ENCODE peak calls at places on chromosome X, in four cellular contexts. O is K562, R is HepG2, T is GM12878. Z is an unnamed sample.

GRCh38 chrX:20965270-20966044 is 408.8 kb upstream of the CNKSR2 start:
- DNase-seq in O (no peak), R (no peak), T (no peak), Z (no peak)

GRCh38 chrX:33086886-33087285 is 124.5 kb downstream of the DMD start:
- DNase-seq in O (no peak), R (no peak), T (no peak), Z (no peak)

GRCh38 chrX:75968293-75968692 is 183.2 kb upstream of the MAGEE2 start:
- DNase-seq in O (no peak), R (peak), T (no peak), Z (peak)

GRCh38 chrX:7318661-7319060 is 170.7 kb upstream of the PUDP start:
- DNase-seq in O (no peak), R (no peak), T (no peak), Z (peak)

GRCh38 chrX:72128881-72129280 is 2.8 kb downstream of the RTL5 start:
- DNase-seq in O (no peak), R (peak), T (no peak), Z (peak)

GRCh38 chrX:8868070-8868795 is 67.0 kb upstream of the FAM9A start:
- DNase-seq in O (no peak), R (no peak), T (no peak), Z (no peak)

GRCh38 chrX:101009086-101009485 is 39.6 kb downstream of the ARL13A start:
- DNase-seq in O (no peak), R (no peak), T (no peak), Z (no peak)

GRCh38 chrX:143988356-143988755 is 104.5 kb downstream of the UBE2NL start:
- DNase-seq in O (no peak), R (no peak), T (no peak), Z (no peak)

GRCh38 chrX:114903618-114904017 is 113.8 kb downstream of the IL13RA2 start:
- DNase-seq in O (no peak), R (no peak), T (no peak), Z (no peak)

GRCh38 chrX:45264865-45265264 is 64.2 kb upstream of the DIPK2B start:
- DNase-seq in O (no peak), R (no peak), T (no peak), Z (no peak)

GRCh38 chrX:32026772-32027171 is 954.9 kb upstream of the FTHL17 start:
- DNase-seq in O (no peak), R (no peak), T (no peak), Z (no peak)

GRCh38 chrX:132375941-132376340 is 112.9 kb downstream of the MBNL3 start:
- DNase-seq in O (no peak), R (no peak), T (no peak), Z (no peak)

GRCh38 chrX:103440621-103441020 is 64.3 kb downstream of the BEX3 start:
- DNase-seq in O (no peak), R (no peak), T (no peak), Z (no peak)

GRCh38 chrX:51035746-51036145 is 125.2 kb downstream of the BMP15 start:
- DNase-seq in O (no peak), R (no peak), T (no peak), Z (no peak)

GRCh38 chrX:100687128-100687527 is 43.1 kb downstream of the SRPX2 start:
- DNase-seq in O (no peak), R (no peak), T (no peak), Z (no peak)

GRCh38 chrX:102129473-102129872 is 4.0 kb downstream of the TCEAL2 start:
- DNase-seq in O (no peak), R (no peak), T (no peak), Z (no peak)

GRCh38 chrX:1443496-1444075 is 9.1 kb downstream of the ASMTL start:
- DNase-seq in O (no peak), R (no peak), T (no peak), Z (peak)

GRCh38 chrX:87900320-87900908 is 382.8 kb downstream of the KLHL4 start:
- DNase-seq in O (no peak), R (no peak), T (peak), Z (no peak)

GRCh38 chrX:71621644-71622346 is 3.5 kb upstream of the CXCR3 start:
- DNase-seq in O (no peak), R (no peak), T (no peak), Z (no peak)

GRCh38 chrX:24479924-24480722 is 15.0 kb downstream of the PDK3 start:
- DNase-seq in O (no peak), R (no peak), T (peak), Z (no peak)

GRCh38 chrX:20237864-20238263 is 28.8 kb downstream of the RPS6KA3 start:
- DNase-seq in O (no peak), R (no peak), T (no peak), Z (no peak)

GRCh38 chrX:2500091-2500680 is 590 bp downstream of the DHRSX start:
- DNase-seq in O (peak), R (peak), T (no peak), Z (peak)

GRCh38 chrX:132001127-132001526 is 22.0 kb upstream of the STK26 start:
- DNase-seq in O (no peak), R (no peak), T (no peak), Z (no peak)

GRCh38 chrX:5113128-5113527 is 1115.5 kb downstream of the NLGN4X start:
- DNase-seq in O (no peak), R (no peak), T (no peak), Z (no peak)

GRCh38 chrX:5646818-5647217 is 581.8 kb downstream of the NLGN4X start:
- DNase-seq in O (no peak), R (no peak), T (peak), Z (no peak)

GRCh38 chrX:79096339-79096638 is 48.2 kb upstream of the GPR174 start:
- DNase-seq in O (no peak), R (no peak), T (no peak), Z (no peak)

GRCh38 chrX:154738013-154738738 is 12.7 kb downstream of the GAB3 start:
- DNase-seq in O (no peak), R (no peak), T (no peak), Z (no peak)

GRCh38 chrX:30851459-30851858 is 37.6 kb downstream of the TAB3 start:
- DNase-seq in O (no peak), R (no peak), T (no peak), Z (no peak)

GRCh38 chrX:119045884-119046283 is 26.9 kb upstream of the CT47C1 start:
- DNase-seq in O (no peak), R (no peak), T (no peak), Z (no peak)

GRCh38 chrX:15738686-15739016 is 581 bp downstream of the CA5B start:
- DNase-seq in O (no peak), R (no peak), T (no peak), Z (no peak)

GRCh38 chrX:21004835-21005234 is 369.4 kb upstream of the CNKSR2 start:
- DNase-seq in O (no peak), R (no peak), T (no peak), Z (no peak)

GRCh38 chrX:142499992-142500391 is 294.9 kb upstream of the MAGEC2 start:
- DNase-seq in O (no peak), R (no peak), T (no peak), Z (no peak)

GRCh38 chrX:70554523-70554922 is 109.9 kb downstream of the DLG3 start:
- DNase-seq in O (no peak), R (no peak), T (no peak), Z (no peak)

GRCh38 chrX:107107459-107107858 is 11.2 kb downstream of the RBM41 start:
- DNase-seq in O (no peak), R (no peak), T (no peak), Z (no peak)

GRCh38 chrX:122582280-122582679 is 601.8 kb upstream of the GRIA3 start:
- DNase-seq in O (no peak), R (no peak), T (no peak), Z (no peak)

GRCh38 chrX:88586317-88586716 is 160.7 kb upstream of the CPXCR1 start:
- DNase-seq in O (no peak), R (no peak), T (no peak), Z (no peak)

GRCh38 chrX:2928127-2928582 is 984 bp downstream of the ARSD start:
- DNase-seq in O (no peak), R (peak), T (no peak), Z (peak)

DNA sequence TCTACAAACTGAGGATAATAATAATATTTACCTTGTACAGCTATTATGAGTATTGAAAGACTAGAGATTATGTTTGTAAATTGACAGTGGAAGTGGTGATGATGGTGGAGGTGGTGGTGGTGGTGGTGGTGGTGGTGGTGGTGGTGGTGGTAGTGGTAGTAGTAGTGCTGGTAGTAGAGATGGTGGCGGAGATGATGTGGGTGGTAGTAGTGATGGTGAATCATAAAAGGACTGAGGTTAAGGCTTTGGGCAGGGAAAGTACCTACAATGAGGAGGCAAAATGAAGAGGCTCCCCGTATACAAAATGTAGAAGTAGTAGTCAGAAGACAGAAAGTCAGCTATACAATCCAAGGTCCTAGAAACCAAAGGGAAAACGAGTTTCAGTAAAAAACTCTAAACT is 214.1 kb downstream of the BCOR start:
- DNase-seq in O (no peak), R (no peak), T (no peak), Z (no peak)
- TF ChIP-seq ETV6 in O (no peak), R (no peak), T (no peak), Z (no peak)

GRCh38 chrX:41785685-41786084 is 61.7 kb downstream of the GPR82 start:
- DNase-seq in O (no peak), R (no peak), T (no peak), Z (no peak)

GRCh38 chrX:41779941-41780340 is 56.0 kb downstream of the GPR82 start:
- DNase-seq in O (no peak), R (no peak), T (no peak), Z (no peak)

GRCh38 chrX:41779058-41779564 is 55.1 kb downstream of the GPR82 start:
- DNase-seq in O (no peak), R (peak), T (no peak), Z (no peak)

GRCh38 chrX:41781500-41781899 is 57.5 kb downstream of the GPR82 start:
- DNase-seq in O (peak), R (peak), T (no peak), Z (no peak)
- TF ChIP-seq ATF2 in O (no peak), R (no peak), T (no peak), Z (no peak)

GRCh38 chrX:81174286-81174685 is 27.4 kb downstream of the HMGN5 start:
- DNase-seq in O (no peak), R (peak), T (no peak), Z (no peak)
- TF ChIP-seq CTCF in O (no peak), R (no peak), T (peak), Z (no peak)

DNA sequence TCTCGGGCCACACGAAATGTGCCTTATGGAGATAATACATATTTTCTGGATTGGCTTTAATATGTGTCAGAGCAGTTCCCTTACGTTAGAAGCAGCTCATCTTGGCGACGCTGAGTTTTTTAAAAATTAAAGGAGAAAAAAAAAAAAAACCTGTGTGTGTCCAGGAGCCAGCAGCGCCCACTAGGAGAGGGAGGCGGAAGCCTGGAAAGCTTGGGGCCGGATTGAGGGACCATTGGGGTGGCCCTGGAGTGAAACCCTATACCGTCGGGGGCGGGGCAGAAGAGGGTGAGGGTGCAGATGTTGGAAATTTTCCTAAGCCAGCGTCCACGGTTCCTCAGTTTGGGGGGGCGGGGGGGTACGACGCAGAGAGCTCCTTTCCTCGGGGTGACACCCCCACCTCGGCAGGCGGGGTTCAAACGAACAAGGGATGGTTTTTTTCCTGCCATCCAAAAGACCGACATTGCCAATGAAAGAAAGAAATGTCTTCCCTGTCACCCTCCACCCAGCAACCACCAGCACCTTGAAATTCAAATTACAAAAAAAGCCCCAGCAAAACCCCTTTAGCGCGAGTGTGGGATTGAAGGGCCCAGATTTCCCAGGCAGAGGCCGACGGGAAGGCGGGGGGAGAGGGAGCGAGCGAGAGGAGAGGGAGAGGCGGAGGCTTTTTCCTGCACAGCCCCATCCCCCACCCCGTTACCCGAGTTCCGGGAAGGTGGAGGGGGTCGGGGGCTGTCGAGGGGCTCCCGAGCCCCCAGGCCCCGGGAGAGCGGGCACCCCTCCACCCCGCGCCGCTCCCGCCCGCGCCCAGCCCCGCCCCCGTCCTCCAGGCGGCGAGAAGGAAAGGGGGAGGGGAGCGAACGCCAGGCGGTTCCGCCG is 868 bp downstream of the SMARCA1 start:
- DNase-seq in O (peak), R (peak), T (no peak), Z (peak)
- TF ChIP-seq ETV6 in O (no peak), R (no peak), T (no peak), Z (no peak)

DNA sequence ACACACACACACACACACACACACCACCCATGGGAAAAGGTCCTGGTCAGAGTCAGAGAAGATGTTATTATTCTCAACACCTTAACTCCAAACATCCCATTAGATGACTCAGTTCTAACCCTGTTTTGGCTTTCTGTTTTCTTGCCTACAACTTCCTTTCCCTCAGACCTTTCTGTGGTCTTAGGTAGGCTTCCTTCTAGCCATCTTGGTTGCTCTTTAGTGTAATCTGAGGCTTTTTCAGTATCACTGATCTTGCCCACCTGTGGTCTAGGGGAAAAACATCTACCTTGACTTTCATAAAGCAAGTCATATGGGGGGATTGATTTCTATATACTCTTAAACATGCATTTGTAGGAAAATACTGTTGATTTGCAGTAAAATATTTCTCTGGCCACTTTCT is 56.9 kb downstream of the ATG4A start:
- DNase-seq in O (no peak), R (no peak), T (peak), Z (no peak)
- TF ChIP-seq ATF2 in O (no peak), R (no peak), T (no peak), Z (no peak)

GRCh38 chrX:49041683-49042529 is 1.3 kb downstream of the TFE3 start:
- DNase-seq in O (no peak), R (no peak), T (no peak), Z (no peak)

GRCh38 chrX:49043220-49043986 is at the start of gene TFE3:
- DNase-seq in O (peak), R (peak), T (peak), Z (peak)

GRCh38 chrX:49042581-49043219 is 457 bp downstream of the TFE3 start:
- DNase-seq in O (no peak), R (no peak), T (no peak), Z (peak)

GRCh38 chrX:49040376-49040955 is 2.7 kb downstream of the TFE3 start:
- DNase-seq in O (no peak), R (no peak), T (no peak), Z (no peak)

GRCh38 chrX:49043987-49044281 is 777 bp upstream of the TFE3 start:
- DNase-seq in O (no peak), R (no peak), T (no peak), Z (no peak)
- TF ChIP-seq CTCF in O (no peak), R (no peak), T (no peak), Z (no peak)

DNA sequence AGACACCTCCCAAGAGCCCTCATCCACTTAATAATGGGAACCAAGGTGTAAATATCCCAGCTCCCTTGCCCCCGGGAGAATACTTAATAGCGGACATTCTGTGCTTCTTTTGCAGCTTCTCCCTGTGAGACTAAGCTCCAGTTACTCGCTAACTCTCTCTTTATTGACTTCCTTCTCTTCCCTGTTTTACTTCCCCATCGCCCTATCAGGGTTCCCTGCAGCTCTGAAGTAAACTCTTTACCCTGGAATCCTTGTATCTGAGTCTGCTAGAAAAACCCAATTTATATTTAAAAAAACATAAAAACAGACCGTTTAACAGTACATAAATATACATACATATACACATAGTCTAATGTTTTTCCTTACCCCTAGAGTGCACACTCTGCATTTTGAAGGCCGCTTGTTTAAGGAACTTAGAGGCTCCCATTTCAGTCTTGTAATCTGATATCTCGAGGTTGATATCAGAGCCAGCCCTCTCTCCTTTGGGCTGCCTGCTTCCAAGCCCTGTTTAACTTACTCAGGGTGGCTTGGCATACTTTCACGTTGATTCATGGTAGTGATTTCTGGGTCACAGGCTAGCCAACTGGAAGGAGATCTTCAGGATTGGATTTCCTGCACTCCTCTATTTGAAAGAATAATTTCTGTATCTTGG is 177.4 kb upstream of the SCML1 start:
- DNase-seq in O (no peak), R (no peak), T (no peak), Z (no peak)
- TF ChIP-seq ETV6 in O (no peak), R (no peak), T (no peak), Z (no peak)

GRCh38 chrX:17553961-17554482 is 179.0 kb downstream of the NHS start:
- DNase-seq in O (no peak), R (no peak), T (no peak), Z (no peak)

GRCh38 chrX:17549005-17549685 is 174.1 kb downstream of the NHS start:
- DNase-seq in O (no peak), R (no peak), T (no peak), Z (no peak)

GRCh38 chrX:17552251-17552650 is 177.3 kb downstream of the NHS start:
- DNase-seq in O (no peak), R (no peak), T (no peak), Z (no peak)

GRCh38 chrX:17550011-17550410 is 175.0 kb downstream of the NHS start:
- DNase-seq in O (no peak), R (no peak), T (no peak), Z (no peak)

GRCh38 chrX:17553451-17553850 is 178.5 kb downstream of the NHS start:
- DNase-seq in O (no peak), R (no peak), T (no peak), Z (peak)
- TF ChIP-seq ATF2 in O (no peak), R (no peak), T (no peak), Z (no peak)

Z was measured in WTC11.